ENCODE peak calls at places on chromosomes 1 and 21, in five cellular contexts. U, W, D, T and H are unnamed samples.

GRCh38 chr1:109214695-109215623 is 1.2 kb downstream of the SARS1 start:
- DNase-seq in U (peak), W (peak), D (peak), T (no peak), H (peak)

GRCh38 chr1:234841710-234842231 is 231.8 kb upstream of the IRF2BP2 start:
- DNase-seq in U (no peak), W (no peak), D (peak), T (no peak), H (no peak)

GRCh38 chr1:6635910-6636760 is 11.5 kb downstream of the THAP3 start:
- DNase-seq in U (no peak), W (no peak), D (no peak), T (no peak), H (no peak)

GRCh38 chr1:42322577-42322976 is 12.5 kb downstream of the FOXJ3 start:
- DNase-seq in U (no peak), W (no peak), D (no peak), T (no peak), H (no peak)

GRCh38 chr1:7993593-7994479 is 32.3 kb downstream of the ERRFI1 start:
- DNase-seq in U (no peak), W (peak), D (no peak), T (no peak), H (no peak)

GRCh38 chr1:41500378-41500777 is 15.9 kb upstream of the EDN2 start:
- DNase-seq in U (no peak), W (no peak), D (no peak), T (no peak), H (no peak)

GRCh38 chr1:65190229-65190628 is 42.2 kb downstream of the AK4 start:
- DNase-seq in U (no peak), W (no peak), D (no peak), T (no peak), H (no peak)

GRCh38 chr1:40312238-40313205 is 4.6 kb downstream of the COL9A2 start:
- DNase-seq in U (peak), W (peak), D (peak), T (no peak), H (no peak)

GRCh38 chr1:152182942-152183341 is 23.9 kb upstream of the RPTN start:
- DNase-seq in U (no peak), W (no peak), D (no peak), T (no peak), H (no peak)

GRCh38 chr1:160767417-160768294 is 28.3 kb upstream of the LY9 start:
- DNase-seq in U (no peak), W (peak), D (peak), T (no peak), H (no peak)

GRCh38 chr1:119532324-119532910 is 25.4 kb downstream of the HSD3B1 start:
- DNase-seq in U (no peak), W (no peak), D (no peak), T (no peak), H (no peak)

GRCh38 chr1:222910699-222911098 is 95.9 kb downstream of the DISP1 start:
- DNase-seq in U (no peak), W (no peak), D (no peak), T (no peak), H (no peak)

GRCh38 chr1:228058981-228059535 is 23.4 kb upstream of the ARF1 start:
- DNase-seq in U (no peak), W (no peak), D (no peak), T (no peak), H (no peak)
- TF ChIP-seq EZH2 in U (no peak), W (no peak), D (no peak), T (peak), H (no peak)

GRCh38 chr1:176691251-176692228 is 228.6 kb downstream of the PAPPA2 start:
- DNase-seq in U (peak), W (peak), D (peak), T (no peak), H (peak)
- TF ChIP-seq SP1 in U (no peak), W (no peak), D (no peak), T (no peak), H (no peak)

DNA sequence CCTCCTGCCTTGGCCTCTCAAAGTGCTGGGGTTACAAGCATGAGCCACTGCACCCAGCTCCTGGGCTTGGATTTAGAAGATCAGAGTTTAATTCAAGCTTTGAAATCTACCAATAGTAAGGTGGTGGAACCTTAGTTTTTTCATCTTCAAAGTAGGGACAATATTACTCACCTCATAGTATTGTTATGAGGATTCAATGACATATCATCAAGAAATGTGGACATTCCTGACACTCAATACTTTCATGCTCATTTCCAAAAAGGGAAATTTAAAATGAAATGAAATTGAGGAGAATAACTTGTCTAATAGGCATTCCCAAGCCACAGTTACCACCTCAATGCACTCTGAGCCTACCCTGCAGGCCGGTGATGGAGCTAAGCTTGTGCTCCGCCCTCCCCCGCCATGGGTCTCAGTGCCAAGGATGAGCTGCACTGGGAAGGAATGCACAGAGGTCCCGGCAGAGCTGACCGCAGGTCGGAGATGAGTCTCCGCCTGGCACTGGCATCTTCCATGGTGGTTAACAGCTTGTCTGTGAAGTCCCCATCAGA is 56.5 kb upstream of the BCAR3 start:
- DNase-seq in U (no peak), W (no peak), D (no peak), T (no peak), H (peak)
- TF ChIP-seq SRF in U (no peak), W (no peak), D (no peak), T (no peak), H (peak)

DNA sequence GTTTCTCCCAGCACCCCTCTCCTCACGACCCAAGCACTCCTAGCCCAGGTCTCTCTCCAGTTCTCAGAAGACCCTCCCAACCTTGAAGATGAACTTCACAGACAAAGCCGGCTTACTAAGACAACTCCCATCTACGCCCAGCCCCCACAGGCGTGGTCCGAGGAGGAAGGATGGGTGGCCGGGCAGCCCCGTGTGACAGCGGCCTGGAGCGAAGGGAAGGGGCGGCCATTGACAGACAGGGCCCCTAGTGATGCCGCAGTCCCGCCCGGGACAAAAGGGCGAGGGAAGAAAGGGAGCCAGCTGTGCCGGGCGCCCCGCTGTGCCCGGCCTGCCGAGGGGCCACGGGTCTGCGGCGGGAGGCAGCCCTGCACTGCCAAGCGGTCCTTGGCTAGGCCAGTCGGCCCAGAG is 6.9 kb downstream of the PAX7 start:
- DNase-seq in U (no peak), W (no peak), D (no peak), T (peak), H (no peak)
- TF ChIP-seq EZH2 in U (no peak), W (no peak), D (no peak), T (no peak), H (no peak)

GRCh38 chr21:36079010-36079649 is 9.3 kb downstream of the CBR1 start:
- DNase-seq in U (no peak), W (no peak), D (peak), T (no peak), H (no peak)
- TF ChIP-seq SP1 in U (no peak), W (no peak), D (no peak), T (no peak), H (no peak)

GRCh38 chr1:61124691-61125090 is 42.3 kb downstream of the NFIA start:
- DNase-seq in U (no peak), W (no peak), D (no peak), T (no peak), H (no peak)

GRCh38 chr1:61121631-61122030 is 39.3 kb downstream of the NFIA start:
- DNase-seq in U (no peak), W (no peak), D (peak), T (no peak), H (no peak)

GRCh38 chr1:61124078-61124477 is 41.7 kb downstream of the NFIA start:
- DNase-seq in U (no peak), W (no peak), D (no peak), T (no peak), H (no peak)

GRCh38 chr1:61122389-61122788 is 40.0 kb downstream of the NFIA start:
- DNase-seq in U (peak), W (no peak), D (no peak), T (no peak), H (no peak)

DNA sequence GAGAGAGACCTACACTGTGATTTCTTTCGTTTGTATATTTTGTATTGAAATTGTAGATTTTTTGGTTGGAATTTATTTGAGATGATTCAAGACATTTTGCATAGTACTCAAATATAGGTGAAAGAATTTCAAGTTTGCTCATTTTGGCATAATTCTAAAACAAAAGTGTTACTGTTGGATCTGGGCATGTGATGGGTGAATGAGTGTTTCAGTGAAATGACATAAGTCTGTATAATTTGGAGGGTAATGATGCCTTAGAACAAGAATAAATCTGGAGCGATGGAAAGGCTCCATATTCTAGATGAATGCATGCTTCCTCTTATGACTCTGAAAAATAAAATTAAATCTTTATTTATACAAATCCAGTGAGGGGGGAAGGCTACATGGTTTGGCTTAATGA is 41.0 kb downstream of the NFIA start:
- DNase-seq in U (no peak), W (no peak), D (no peak), T (no peak), H (no peak)
- TF ChIP-seq SRF in U (no peak), W (no peak), D (no peak), T (no peak), H (no peak)